ENCODE peak calls at places on chromosomes 11 and 22, in nine cellular contexts. O is hypothalamus; G is fibroblast of pulmonary artery; F is nucleus accumbens; P is stimulated activated CD8-positive, alpha-beta memory T cell treated with anti-CD3 and anti-CD28 coated beads, Interleukin-7, amount 100 ng/mL, for 1 hour; U is activated naive CD4-positive, alpha-beta T cell treated with anti-CD3 and anti-CD28 coated beads for 36 hours; N is HCT116; A is T-helper 9 cell; Q is body of pancreas. S is an unnamed sample.

GRCh38 chr22:46696614-46697013 is 41.4 kb downstream of the CERK start:
- DNase-seq in O (no peak), G (no peak), F (no peak), P (no peak), U (no peak), N (no peak), A (no peak), Q (no peak), S (no peak)

GRCh38 chr22:31125521-31126117 is 2.9 kb downstream of the INPP5J start:
- DNase-seq in O (no peak), G (no peak), F (no peak), P (no peak), U (no peak), N (no peak), A (no peak), Q (no peak), S (no peak)

GRCh38 chr22:38177926-38178604 is 3.6 kb downstream of the PLA2G6 start:
- DNase-seq in O (no peak), G (peak; percentile 91), F (peak; percentile 22), P (no peak), U (no peak), N (peak; percentile 82), A (no peak), Q (peak; percentile 49), S (peak; percentile 52)

GRCh38 chr11:22466809-22467208 is 128.6 kb downstream of the SLC17A6 start:
- DNase-seq in O (no peak), G (peak; percentile 89), F (no peak), P (no peak), U (no peak), N (peak; percentile 13), A (no peak), Q (no peak), S (no peak)

GRCh38 chr22:34111210-34111824 is 191.0 kb upstream of the LARGE1 start:
- DNase-seq in O (no peak), G (peak; percentile 26), F (no peak), P (no peak), U (peak; percentile 18), N (no peak), A (no peak), Q (peak; percentile 39), S (no peak)

GRCh38 chr22:21990449-21991308 is 8.1 kb upstream of the TOP3B start:
- DNase-seq in O (no peak), G (no peak), F (no peak), P (no peak), U (no peak), N (no peak), A (no peak), Q (no peak), S (no peak)

GRCh38 chr11:2186669-2187266 is 15.2 kb upstream of the TH start:
- DNase-seq in O (no peak), G (peak; percentile 22), F (no peak), P (peak; percentile 18), U (peak; percentile 64), N (peak; percentile 51), A (peak; percentile 14), Q (peak; percentile 44), S (no peak)

GRCh38 chr22:33883961-33884808 is 36.1 kb downstream of the LARGE1 start:
- DNase-seq in O (no peak), G (no peak), F (no peak), P (no peak), U (no peak), N (no peak), A (no peak), Q (no peak), S (peak; percentile 86)

GRCh38 chr11:65506770-65507485 is 8.1 kb downstream of the MALAT1 start:
- DNase-seq in O (no peak), G (peak; percentile 95), F (no peak), P (no peak), U (peak; percentile 80), N (peak; percentile 91), A (no peak), Q (no peak), S (no peak)

GRCh38 chr11:109697140-109697843 is 275.3 kb downstream of the C11orf87 start:
- DNase-seq in O (no peak), G (peak; percentile 73), F (no peak), P (no peak), U (peak; percentile 8), N (peak; percentile 23), A (no peak), Q (peak; percentile 20), S (no peak)

GRCh38 chr11:107566569-107566968 is 1.0 kb upstream of the ALKBH8 start:
- DNase-seq in O (no peak), G (no peak), F (no peak), P (no peak), U (no peak), N (no peak), A (no peak), Q (no peak), S (no peak)

GRCh38 chr22:49884075-49884474 is 30.4 kb downstream of the ZBED4 start:
- DNase-seq in O (no peak), G (no peak), F (no peak), P (no peak), U (no peak), N (no peak), A (no peak), Q (no peak), S (no peak)

GRCh38 chr11:2380807-2381350 is 3.8 kb downstream of the CD81 start:
- DNase-seq in O (no peak), G (peak; percentile 63), F (no peak), P (no peak), U (no peak), N (no peak), A (no peak), Q (peak; percentile 87), S (peak; percentile 46)

GRCh38 chr22:46085831-46086576 is 64.3 kb upstream of the PPARA start:
- DNase-seq in O (no peak), G (peak; percentile 51), F (no peak), P (no peak), U (no peak), N (peak; percentile 69), A (no peak), Q (no peak), S (no peak)

GRCh38 chr11:71103266-71103665 is 149.1 kb downstream of the SHANK2 start:
- DNase-seq in O (no peak), G (peak; percentile 5), F (no peak), P (no peak), U (no peak), N (no peak), A (no peak), Q (peak; percentile 66), S (no peak)